ENCODE peak calls at places on chromosomes 12 and 14, in nine cellular contexts. Y, B, G, D, A, V, R, M and E are unnamed samples. For H3K4me1 and H3K36me3, the result is how much of the 10 kb centered on the place peaks cover.

GRCh38 chr14:26841920-26842741 is 244.3 kb upstream of the NOVA1 start:
- DNase-seq in Y (peak), B (peak), G (no peak), D (peak), A (no peak), V (peak), R (peak), M (peak), E (no peak)

GRCh38 chr12:47935196-47935595 is 28.2 kb upstream of the TMEM106C start:
- DNase-seq in Y (no peak), B (no peak), G (peak), D (peak), A (no peak), V (peak), R (peak), M (peak), E (no peak)

GRCh38 chr12:53684654-53685220 is 8.9 kb upstream of the ATP5MC2 start:
- DNase-seq in Y (no peak), B (no peak), G (no peak), D (no peak), A (no peak), V (no peak), R (no peak), M (no peak), E (no peak)

GRCh38 chr12:48977290-48978281 is 536 bp upstream of the WNT1 start:
- DNase-seq in Y (no peak), B (peak), G (peak), D (peak), A (peak), V (no peak), R (peak), M (peak), E (peak)

GRCh38 chr14:68141531-68142088 is 322.0 kb downstream of the RAD51B start:
- DNase-seq in Y (no peak), B (no peak), G (no peak), D (peak), A (no peak), V (no peak), R (no peak), M (no peak), E (no peak)

GRCh38 chr12:42730286-42730685 is 140.7 kb upstream of the PRICKLE1 start:
- DNase-seq in Y (no peak), B (no peak), G (no peak), D (peak), A (no peak), V (no peak), R (no peak), M (no peak), E (no peak)

GRCh38 chr12:82415402-82415801 is 57.1 kb downstream of the METTL25 start:
- DNase-seq in Y (no peak), B (no peak), G (no peak), D (peak), A (no peak), V (no peak), R (no peak), M (no peak), E (no peak)

GRCh38 chr12:52264435-52264825 is 10.0 kb upstream of the KRT86 start:
- DNase-seq in Y (peak), B (no peak), G (no peak), D (no peak), A (no peak), V (no peak), R (no peak), M (peak), E (no peak)

GRCh38 chr14:65222434-65222833 is 120.1 kb upstream of the MAX start:
- DNase-seq in Y (peak), B (peak), G (peak), D (peak), A (peak), V (no peak), R (peak), M (no peak), E (peak)

GRCh38 chr12:118980407-118981014 is 830 bp upstream of the SRRM4 start:
- DNase-seq in Y (no peak), B (no peak), G (no peak), D (no peak), A (no peak), V (no peak), R (no peak), M (no peak), E (no peak)

GRCh38 chr12:57631566-57632368 is 1.2 kb downstream of the B4GALNT1 start:
- DNase-seq in Y (peak), B (no peak), G (peak), D (no peak), A (no peak), V (no peak), R (peak), M (peak), E (no peak)

GRCh38 chr12:123934829-123935228 is 37.8 kb downstream of the CCDC92 start:
- DNase-seq in Y (no peak), B (no peak), G (no peak), D (peak), A (no peak), V (no peak), R (no peak), M (no peak), E (no peak)

GRCh38 chr14:45212231-45212630 is 40.8 kb downstream of the MIS18BP1 start:
- DNase-seq in Y (no peak), B (no peak), G (no peak), D (no peak), A (no peak), V (no peak), R (no peak), M (no peak), E (peak)

GRCh38 chr12:3777206-3777809 is 24.4 kb upstream of the CRACR2A start:
- DNase-seq in Y (no peak), B (peak), G (no peak), D (peak), A (no peak), V (no peak), R (no peak), M (no peak), E (peak)

GRCh38 chr14:75976838-75977237 is 5.0 kb downstream of the TGFB3 start:
- DNase-seq in Y (no peak), B (no peak), G (no peak), D (no peak), A (no peak), V (no peak), R (no peak), M (no peak), E (no peak)

GRCh38 chr14:90578283-90578985 is 181.6 kb downstream of the CALM1 start:
- DNase-seq in Y (no peak), B (no peak), G (peak), D (no peak), A (no peak), V (no peak), R (peak), M (no peak), E (no peak)

GRCh38 chr12:85568395-85569103 is 267.7 kb downstream of the RASSF9 start:
- DNase-seq in Y (no peak), B (no peak), G (peak), D (peak), A (no peak), V (no peak), R (no peak), M (no peak), E (no peak)

GRCh38 chr12:75706786-75707605 is 195.6 kb upstream of the KRR1 start:
- DNase-seq in Y (no peak), B (no peak), G (no peak), D (peak), A (no peak), V (no peak), R (no peak), M (no peak), E (no peak)

GRCh38 chr14:32109676-32110075 is 32.6 kb downstream of the ARHGAP5 start:
- DNase-seq in Y (no peak), B (no peak), G (no peak), D (peak), A (no peak), V (no peak), R (no peak), M (no peak), E (no peak)

GRCh38 chr14:52086755-52087154 is 17.9 kb upstream of the NID2 start:
- DNase-seq in Y (no peak), B (no peak), G (no peak), D (peak), A (no peak), V (no peak), R (no peak), M (no peak), E (no peak)

GRCh38 chr14:102316048-102316745 is 3.3 kb upstream of the ZNF839 start:
- DNase-seq in Y (peak), B (peak), G (peak), D (peak), A (no peak), V (peak), R (no peak), M (no peak), E (no peak)

GRCh38 chr12:42525444-42525843 is 64.1 kb downstream of the PRICKLE1 start:
- DNase-seq in Y (no peak), B (no peak), G (no peak), D (no peak), A (no peak), V (no peak), R (no peak), M (no peak), E (no peak)

GRCh38 chr12:124548854-124549378 is 18.5 kb downstream of the NCOR2 start:
- DNase-seq in Y (no peak), B (peak), G (no peak), D (peak), A (peak), V (peak), R (peak), M (peak), E (no peak)

GRCh38 chr12:132351751-132352495 is 22.5 kb upstream of the GALNT9 start:
- DNase-seq in Y (no peak), B (no peak), G (peak), D (no peak), A (no peak), V (no peak), R (peak), M (no peak), E (no peak)

GRCh38 chr12:84732941-84733340 is 179.7 kb downstream of the SLC6A15 start:
- DNase-seq in Y (no peak), B (no peak), G (no peak), D (no peak), A (no peak), V (no peak), R (no peak), M (no peak), E (no peak)

GRCh38 chr12:90216815-90217214 is 508.2 kb upstream of the ATP2B1 start:
- DNase-seq in Y (no peak), B (no peak), G (no peak), D (peak), A (no peak), V (no peak), R (no peak), M (no peak), E (no peak)

GRCh38 chr12:120538281-120539156 is 4.4 kb downstream of the RNF10 start:
- DNase-seq in Y (peak), B (peak), G (no peak), D (peak), A (peak), V (peak), R (peak), M (peak), E (no peak)

GRCh38 chr12:91377456-91377855 is 194.8 kb upstream of the DCN start:
- DNase-seq in Y (no peak), B (no peak), G (no peak), D (peak), A (no peak), V (no peak), R (no peak), M (no peak), E (no peak)

GRCh38 chr12:96773031-96773430 is 134.0 kb upstream of the NEDD1 start:
- DNase-seq in Y (no peak), B (no peak), G (no peak), D (no peak), A (no peak), V (no peak), R (no peak), M (no peak), E (no peak)

GRCh38 chr12:40959041-40959440 is 229.1 kb upstream of the PDZRN4 start:
- DNase-seq in Y (no peak), B (no peak), G (no peak), D (peak), A (no peak), V (no peak), R (no peak), M (no peak), E (no peak)

GRCh38 chr14:97851438-97851995 is 1054.3 kb downstream of the VRK1 start:
- DNase-seq in Y (no peak), B (no peak), G (no peak), D (no peak), A (no peak), V (no peak), R (no peak), M (no peak), E (no peak)

GRCh38 chr12:106112094-106112822 is 26.5 kb downstream of the NUAK1 start:
- DNase-seq in Y (no peak), B (no peak), G (no peak), D (peak), A (no peak), V (no peak), R (peak), M (no peak), E (no peak)

GRCh38 chr12:6540181-6540877 is 6.0 kb downstream of the GAPDH start:
- DNase-seq in Y (peak), B (peak), G (peak), D (peak), A (peak), V (peak), R (peak), M (peak), E (peak)

GRCh38 chr12:120224304-120225199 is 23.6 kb upstream of the RPLP0 start:
- DNase-seq in Y (no peak), B (peak), G (no peak), D (no peak), A (peak), V (no peak), R (no peak), M (peak), E (no peak)

GRCh38 chr12:101924647-101925046 is 47.3 kb downstream of the DRAM1 start:
- DNase-seq in Y (no peak), B (no peak), G (no peak), D (no peak), A (no peak), V (no peak), R (no peak), M (no peak), E (no peak)

GRCh38 chr12:50234347-50234746 is 49.0 kb downstream of the LIMA1 start:
- DNase-seq in Y (no peak), B (peak), G (no peak), D (no peak), A (no peak), V (no peak), R (no peak), M (no peak), E (no peak)

GRCh38 chr14:67436006-67436866 is 24.3 kb upstream of the PLEK2 start:
- DNase-seq in Y (no peak), B (no peak), G (no peak), D (no peak), A (no peak), V (no peak), R (peak), M (peak), E (no peak)

GRCh38 chr12:27382126-27382795 is 49.6 kb downstream of the BMAL2 start:
- DNase-seq in Y (no peak), B (no peak), G (no peak), D (peak), A (no peak), V (no peak), R (no peak), M (no peak), E (no peak)

GRCh38 chr12:116150001-116150400 is 127.5 kb downstream of the MED13L start:
- DNase-seq in Y (no peak), B (no peak), G (no peak), D (peak), A (no peak), V (no peak), R (no peak), M (no peak), E (no peak)
- H3K4me1 ChIP-seq in Y (half or more), B (under half), G (under half), D (under half), A (under half), V (under half), R (half or more), M (half or more), E (under half)

GRCh38 chr14:73723411-73723798 is 9.2 kb upstream of the PNMA1 start:
- DNase-seq in Y (no peak), B (no peak), G (no peak), D (peak), A (no peak), V (no peak), R (no peak), M (no peak), E (no peak)
- H3K36me3 ChIP-seq in Y (half or more), B (under half), G (half or more), D (under half), A (half or more), V (under half), R (half or more), M (under half), E (half or more)

GRCh38 chr12:56521209-56521589 is 421 bp upstream of the RBMS2 start:
- DNase-seq in Y (no peak), B (no peak), G (no peak), D (no peak), A (peak), V (peak), R (no peak), M (peak), E (no peak)
- H3K27ac ChIP-seq in Y (peak), B (peak), G (peak), D (peak), A (peak), V (peak), R (peak), M (peak), E (peak)

DNA sequence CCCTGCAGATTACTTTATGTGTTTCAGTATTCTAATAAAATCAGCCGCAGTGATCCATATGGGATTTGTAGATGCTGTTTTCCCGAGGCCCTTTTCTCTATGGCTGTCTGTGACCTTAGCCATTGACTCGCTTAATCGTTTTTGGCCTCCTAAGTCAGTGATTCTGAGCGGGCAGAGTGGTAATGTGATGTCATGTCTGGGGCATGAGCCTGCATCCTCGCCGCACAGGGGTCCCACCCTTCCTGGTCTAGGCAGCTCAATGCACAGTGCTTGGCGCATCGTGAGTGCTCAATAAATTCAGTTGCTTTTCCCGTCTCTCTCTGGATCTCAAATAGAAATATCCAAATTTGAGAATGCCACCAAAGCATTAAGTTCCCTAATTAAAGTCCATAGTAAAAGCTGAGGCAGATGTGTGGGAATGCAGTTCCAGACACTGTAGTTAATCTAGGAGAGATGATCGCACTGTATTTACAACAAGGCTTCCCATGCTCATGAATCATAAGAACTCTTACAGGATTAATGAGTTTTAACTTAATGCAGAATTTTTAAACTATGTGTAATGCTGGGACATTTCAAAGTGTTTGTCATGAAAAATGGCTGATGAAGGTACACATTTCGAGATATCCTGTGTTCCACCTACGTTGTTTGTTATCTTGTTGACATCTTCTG is 29.3 kb downstream of the HMGA2 start:
- DNase-seq in Y (no peak), B (no peak), G (no peak), D (peak), A (no peak), V (no peak), R (no peak), M (no peak), E (no peak)
- H3K4me1 ChIP-seq in Y (under half), B (under half), G (under half), D (under half), A (under half), V (under half), R (under half), M (under half), E (under half)